ENCODE peak calls at places on chromosomes 12 and 14, in four cellular contexts. O, F, S and J are unnamed samples.

GRCh38 chr12:42575717-42576116 is 13.8 kb downstream of the PRICKLE1 start:
- DNase-seq in O (no peak), F (no peak), S (no peak), J (no peak)

GRCh38 chr12:124273630-124274029 is 21.3 kb upstream of the RFLNA start:
- DNase-seq in O (peak; percentile 77), F (peak; percentile 82), S (peak; percentile 90), J (peak; percentile 37)

GRCh38 chr14:34498684-34499412 is 36.8 kb upstream of the SPTSSA start:
- DNase-seq in O (peak; percentile 80), F (no peak), S (peak; percentile 86), J (no peak)

GRCh38 chr12:4143909-4144308 is 129.7 kb upstream of the CCND2 start:
- DNase-seq in O (peak; percentile 43), F (no peak), S (peak; percentile 20), J (no peak)

GRCh38 chr12:31491819-31492598 is 98.9 kb downstream of the DENND5B start:
- DNase-seq in O (peak; percentile 77), F (no peak), S (peak; percentile 31), J (no peak)

GRCh38 chr12:11885261-11886038 is 185.3 kb upstream of the BCL2L14 start:
- DNase-seq in O (peak; percentile 80), F (no peak), S (peak; percentile 94), J (no peak)

GRCh38 chr14:78005325-78005724 is 164.8 kb upstream of the NRXN3 start:
- DNase-seq in O (peak; percentile 57), F (peak; percentile 51), S (no peak), J (peak; percentile 51)

GRCh38 chr12:68180792-68181744 is 21.5 kb upstream of the IFNG start:
- DNase-seq in O (no peak), F (peak; percentile 13), S (no peak), J (no peak)

GRCh38 chr12:101908395-101908794 is 31.0 kb downstream of the DRAM1 start:
- DNase-seq in O (no peak), F (no peak), S (no peak), J (no peak)

GRCh38 chr12:124992874-124993567 is 424 bp upstream of the BRI3BP start:
- DNase-seq in O (peak; percentile 97), F (peak; percentile 92), S (peak; percentile 91), J (peak; percentile 69)

GRCh38 chr12:110403975-110404675 is 617 bp upstream of the ANAPC7 start:
- DNase-seq in O (peak; percentile 86), F (peak; percentile 93), S (peak; percentile 68), J (no peak)

GRCh38 chr14:50335989-50336391 is 23.9 kb downstream of the DMAC2L start:
- DNase-seq in O (no peak), F (peak; percentile 55), S (no peak), J (no peak)

GRCh38 chr14:54138024-54138353 is 181.4 kb upstream of the BMP4 start:
- DNase-seq in O (no peak), F (no peak), S (peak; percentile 66), J (no peak)

GRCh38 chr12:12474471-12474928 is 88.2 kb downstream of the DUSP16 start:
- DNase-seq in O (no peak), F (peak; percentile 54), S (no peak), J (no peak)

GRCh38 chr12:110371408-110372055 is 32.0 kb downstream of the ANAPC7 start:
- DNase-seq in O (no peak), F (no peak), S (no peak), J (peak; percentile 57)

GRCh38 chr14:99729991-99730875 is 46.1 kb downstream of the CYP46A1 start:
- DNase-seq in O (peak; percentile 65), F (peak; percentile 57), S (peak; percentile 93), J (no peak)

GRCh38 chr12:69008510-69008909 is 75.5 kb upstream of the CPM start:
- DNase-seq in O (no peak), F (no peak), S (no peak), J (no peak)

GRCh38 chr12:45615268-45615667 is 114.2 kb upstream of the ARID2 start:
- DNase-seq in O (peak; percentile 47), F (no peak), S (no peak), J (no peak)

GRCh38 chr14:20384886-20385285 is 28.4 kb downstream of the TEP1 start:
- DNase-seq in O (no peak), F (no peak), S (no peak), J (no peak)

GRCh38 chr14:56666716-56667115 is 87.1 kb downstream of the TMEM260 start:
- DNase-seq in O (no peak), F (no peak), S (no peak), J (no peak)

GRCh38 chr14:23478109-23478698 is 8.7 kb downstream of the NGDN start:
- DNase-seq in O (peak; percentile 71), F (peak; percentile 51), S (peak; percentile 77), J (peak; percentile 16)

GRCh38 chr14:32938719-32939253 is at the start of gene NPAS3:
- DNase-seq in O (no peak), F (no peak), S (no peak), J (no peak)

GRCh38 chr12:106974525-106974924 is 12.4 kb downstream of the MTERF2 start:
- DNase-seq in O (no peak), F (peak; percentile 58), S (peak; percentile 76), J (no peak)

GRCh38 chr14:103157969-103158368 is 34.7 kb downstream of the TNFAIP2 start:
- DNase-seq in O (no peak), F (no peak), S (no peak), J (no peak)

GRCh38 chr14:81565441-81566290 is 32.0 kb upstream of the SEL1L start:
- DNase-seq in O (peak; percentile 29), F (peak; percentile 31), S (peak; percentile 24), J (no peak)

GRCh38 chr14:61512508-61512907 is 182.8 kb upstream of the HIF1A start:
- DNase-seq in O (no peak), F (no peak), S (no peak), J (no peak)

GRCh38 chr14:65478017-65478416 is 65.5 kb downstream of the FUT8 start:
- DNase-seq in O (no peak), F (no peak), S (peak; percentile 8), J (no peak)

GRCh38 chr14:67411820-67412421 is at the start of gene PLEK2:
- DNase-seq in O (peak; percentile 53), F (no peak), S (no peak), J (no peak)

GRCh38 chr12:76260390-76260748 is 87.8 kb downstream of the BBS10 start:
- DNase-seq in O (no peak), F (no peak), S (no peak), J (no peak)

GRCh38 chr14:103881927-103882281 is 34.5 kb upstream of the PPP1R13B start:
- DNase-seq in O (no peak), F (no peak), S (no peak), J (no peak)

GRCh38 chr12:84043355-84043754 is 869.2 kb downstream of the SLC6A15 start:
- DNase-seq in O (peak; percentile 6), F (no peak), S (peak; percentile 46), J (no peak)

GRCh38 chr12:80230068-80230467 is 130.7 kb downstream of the OTOGL start:
- DNase-seq in O (no peak), F (no peak), S (no peak), J (no peak)

GRCh38 chr12:54688309-54689033 is 40.3 kb upstream of the DCD start:
- DNase-seq in O (no peak), F (no peak), S (no peak), J (no peak)

GRCh38 chr12:9811651-9812050 is 15.6 kb upstream of the KLRF1 start:
- DNase-seq in O (no peak), F (no peak), S (no peak), J (no peak)

GRCh38 chr12:9808531-9808930 is 18.8 kb upstream of the KLRF1 start:
- DNase-seq in O (no peak), F (no peak), S (no peak), J (no peak)

GRCh38 chr12:9810721-9811120 is 16.6 kb upstream of the KLRF1 start:
- DNase-seq in O (no peak), F (no peak), S (no peak), J (no peak)

GRCh38 chr12:9806714-9807113 is 20.6 kb upstream of the KLRF1 start:
- DNase-seq in O (no peak), F (no peak), S (no peak), J (no peak)

GRCh38 chr12:9805883-9806282 is 21.4 kb upstream of the KLRF1 start:
- DNase-seq in O (no peak), F (no peak), S (no peak), J (no peak)
- TF ChIP-seq POLR2AphosphoS2 in O (no peak), F (no peak), S (no peak), J (no peak)

DNA sequence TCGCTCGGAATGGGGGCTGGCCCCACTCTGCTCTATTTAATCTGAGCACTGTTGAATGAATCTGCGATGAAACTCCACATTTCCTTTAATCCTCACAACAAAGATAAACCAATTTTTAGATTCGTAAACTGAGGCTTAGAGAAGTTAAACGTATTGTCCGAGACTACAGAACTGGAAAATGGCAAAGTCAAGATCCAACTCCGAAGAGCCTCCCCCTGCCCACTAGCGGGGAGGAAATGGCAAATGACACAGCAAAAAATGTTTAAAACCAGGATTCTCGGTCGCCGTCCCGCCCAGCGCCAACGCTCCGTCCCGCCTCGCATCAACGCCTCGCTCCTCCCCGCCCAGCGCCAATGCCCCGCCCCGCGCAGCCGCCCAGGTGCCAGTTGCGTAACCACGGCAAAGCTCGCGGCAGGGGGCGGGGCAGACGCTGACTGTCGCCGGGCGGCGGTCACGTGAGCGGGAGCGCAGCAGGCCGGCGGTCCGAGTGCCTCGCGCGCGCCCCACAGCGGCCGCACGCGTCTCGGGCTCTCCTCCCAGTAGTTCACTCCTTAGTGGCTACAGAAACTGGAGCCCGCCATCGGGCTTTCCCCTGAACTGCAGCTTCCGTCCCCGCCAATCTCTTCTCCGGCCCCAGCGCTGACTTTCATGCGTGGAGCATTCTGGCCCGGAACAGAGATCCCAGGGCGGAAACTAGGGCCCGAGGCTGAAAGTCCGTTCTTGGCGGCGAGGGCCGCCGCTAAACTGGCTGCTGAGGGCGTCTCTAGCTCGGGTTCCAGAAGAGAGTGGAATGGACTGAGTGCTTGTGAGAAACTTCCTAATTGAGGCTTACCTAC is 13.6 kb upstream of the LRRC23 start:
- DNase-seq in O (peak; percentile 99), F (peak; percentile 96), S (peak; percentile 88), J (peak; percentile 86)
- TF ChIP-seq POLR2AphosphoS2 in O (no peak), F (peak; percentile 68), S (no peak), J (peak; percentile 14)

DNA sequence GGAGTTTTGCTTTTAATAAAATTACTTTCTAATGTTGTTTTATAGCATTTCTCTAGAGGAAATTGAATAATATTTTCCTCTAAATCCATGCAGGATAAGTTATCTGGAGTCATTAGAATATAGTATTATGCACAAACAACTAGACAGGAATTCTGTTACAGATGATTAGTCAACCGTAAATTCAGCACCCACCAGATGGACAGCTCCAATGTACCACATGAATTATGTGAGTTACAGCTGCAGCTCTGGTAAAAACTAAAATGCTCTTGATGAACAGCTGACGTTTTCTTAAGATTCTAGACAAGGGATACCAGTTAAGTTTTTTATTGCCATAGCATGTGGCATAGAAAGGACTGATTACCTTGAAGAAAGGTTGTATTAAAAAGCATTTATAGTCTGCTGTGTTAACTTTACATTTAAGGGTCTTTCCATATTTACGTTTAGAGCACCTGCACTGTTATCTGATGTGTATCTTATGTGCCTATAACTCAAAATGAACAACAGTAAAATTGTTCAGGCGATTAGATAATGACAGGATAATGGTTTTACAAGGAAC is 321.4 kb upstream of the LRFN5 start:
- DNase-seq in O (peak; percentile 5), F (peak; percentile 16), S (peak; percentile 40), J (no peak)
- TF ChIP-seq POLR2AphosphoS2 in O (no peak), F (no peak), S (no peak), J (no peak)

GRCh38 chr14:89574420-89574819 is 157.4 kb upstream of the FOXN3 start:
- DNase-seq in O (no peak), F (no peak), S (no peak), J (no peak)
- TF ChIP-seq POLR2AphosphoS2 in O (no peak), F (no peak), S (no peak), J (no peak)